ENCODE peak calls at places on chromosomes 4 and X, in ten cellular contexts. Y is uterus, B is nucleus accumbens, S is right atrium auricular region, H is AML-193, G is SK-N-SH, I is ovary, Q is amniotic epithelial cell, C is activated T-cell treated with anti-CD3 and anti-CD28 coated beads for 1 hour, W is T-helper 1 cell. V is an unnamed sample.

GRCh38 chrX:11407331-11408110 is 114.3 kb downstream of the AMELX start:
- DNase-seq in Y (no peak), B (no peak), S (no peak), H (no peak), G (no peak), I (no peak), Q (peak), C (no peak), W (no peak), V (no peak)

GRCh38 chr4:37795796-37796195 is 30.7 kb upstream of the PGM2 start:
- DNase-seq in Y (no peak), B (no peak), S (no peak), H (no peak), G (no peak), I (no peak), Q (no peak), C (no peak), W (no peak), V (no peak)

GRCh38 chr4:152480356-152480755 is 55.5 kb downstream of the FBXW7 start:
- DNase-seq in Y (no peak), B (no peak), S (no peak), H (no peak), G (no peak), I (no peak), Q (no peak), C (no peak), W (no peak), V (no peak)

GRCh38 chr4:8917868-8918783 is 46.5 kb upstream of the HMX1 start:
- DNase-seq in Y (peak), B (no peak), S (peak), H (peak), G (peak), I (no peak), Q (no peak), C (peak), W (no peak), V (peak)

GRCh38 chrX:2516612-2517011 is 15.8 kb upstream of the DHRSX start:
- DNase-seq in Y (no peak), B (no peak), S (no peak), H (no peak), G (no peak), I (no peak), Q (no peak), C (no peak), W (no peak), V (no peak)

GRCh38 chrX:151082077-151082948 is 94.1 kb upstream of the GPR50 start:
- DNase-seq in Y (peak), B (peak), S (peak), H (peak), G (peak), I (peak), Q (peak), C (peak), W (peak), V (no peak)

GRCh38 chr4:163447481-163447880 is 26.1 kb downstream of the TKTL2 start:
- DNase-seq in Y (no peak), B (no peak), S (no peak), H (no peak), G (no peak), I (no peak), Q (no peak), C (no peak), W (no peak), V (no peak)

GRCh38 chr4:182245541-182246245 is 2.5 kb downstream of the TENM3 start:
- DNase-seq in Y (no peak), B (no peak), S (no peak), H (no peak), G (no peak), I (no peak), Q (no peak), C (no peak), W (no peak), V (no peak)

GRCh38 chr4:13529130-13529919 is 15.0 kb downstream of the NKX3-2 start:
- DNase-seq in Y (no peak), B (no peak), S (no peak), H (no peak), G (peak), I (no peak), Q (no peak), C (no peak), W (no peak), V (no peak)

GRCh38 chrX:154750301-154751120 is at the start of gene GAB3:
- DNase-seq in Y (peak), B (no peak), S (no peak), H (no peak), G (peak), I (peak), Q (no peak), C (peak), W (no peak), V (no peak)

GRCh38 chrX:47351706-47352105 is 18.7 kb upstream of the ZNF157 start:
- DNase-seq in Y (no peak), B (no peak), S (no peak), H (no peak), G (no peak), I (no peak), Q (peak), C (no peak), W (no peak), V (no peak)

GRCh38 chr4:39331191-39331590 is 35.0 kb downstream of the RFC1 start:
- DNase-seq in Y (no peak), B (no peak), S (no peak), H (no peak), G (no peak), I (no peak), Q (no peak), C (no peak), W (no peak), V (no peak)

GRCh38 chrX:103585421-103586313 is at the start of gene TCEAL4:
- DNase-seq in Y (peak), B (peak), S (no peak), H (no peak), G (peak), I (peak), Q (no peak), C (peak), W (no peak), V (no peak)

GRCh38 chr4:536351-536972 is 37.5 kb downstream of the PIGG start:
- DNase-seq in Y (no peak), B (no peak), S (no peak), H (no peak), G (no peak), I (no peak), Q (no peak), C (no peak), W (no peak), V (no peak)

V was measured in smooth muscle cell of the brain vasculature.